ENCODE peak calls at places on chromosomes 12 and 14, in six cellular contexts. J, K, Q, P, V and L are unnamed samples.

GRCh38 chr12:103785243-103786031 is 55.6 kb downstream of the NT5DC3 start:
- DNase-seq in P (no peak), V (no peak), Q (no peak), J (no peak), K (no peak), L (no peak)

GRCh38 chr12:31478425-31478824 is 112.5 kb downstream of the DENND5B start:
- DNase-seq in V (no peak), Q (no peak), K (no peak), P (no peak), J (no peak), L (no peak)

GRCh38 chr14:30223966-30224365 is 296.3 kb upstream of the PRKD1 start:
- DNase-seq in V (no peak), P (peak), Q (peak), K (no peak), J (no peak), L (no peak)

GRCh38 chr14:76894308-76894707 is 68.1 kb downstream of the LRRC74A start:
- DNase-seq in V (no peak), P (no peak), K (no peak), J (no peak), Q (no peak), L (no peak)

GRCh38 chr12:62660763-62661162 is 194.1 kb downstream of the MON2 start:
- DNase-seq in Q (peak), J (no peak), K (no peak), V (no peak), P (peak), L (peak)

GRCh38 chr12:20189767-20190166 is 178.6 kb upstream of the PDE3A start:
- DNase-seq in J (no peak), V (no peak), Q (no peak), P (no peak), K (no peak), L (no peak)

GRCh38 chr14:104826197-104826857 is 25.4 kb downstream of the ZBTB42 start:
- DNase-seq in P (peak), J (peak), K (no peak), Q (peak), V (peak), L (peak)

GRCh38 chr14:36941783-36942521 is 230.5 kb downstream of the SLC25A21 start:
- DNase-seq in Q (peak), J (peak), V (peak), K (peak), P (peak), L (peak)

GRCh38 chr12:4289334-4289878 is 15.8 kb downstream of the CCND2 start:
- DNase-seq in Q (no peak), V (no peak), P (no peak), J (no peak), K (no peak), L (no peak)